ENCODE peak calls at places on chromosomes 11 and 22, in seven cellular contexts. L, W, E, J, P, C and R are unnamed samples.
A peak's percentile ranks its signal among the peaks of the same experiment; 100 is the strongest.

GRCh38 chr11:67404515-67405195 is 772 bp downstream of the TBC1D10C start:
- DNase-seq in P (no peak), E (no peak), L (no peak), J (no peak), W (no peak), C (no peak), R (no peak)

GRCh38 chr11:2949920-2950319 is 20.7 kb upstream of the PHLDA2 start:
- DNase-seq in E (no peak), C (no peak), P (no peak), L (no peak), J (no peak), W (no peak), R (no peak)

GRCh38 chr11:71988050-71988449 is 10.7 kb upstream of the IL18BP start:
- DNase-seq in L (no peak), E (peak; percentile 57), W (no peak), C (peak; percentile 24), J (peak; percentile 60), P (no peak), R (peak; percentile 44)

GRCh38 chr11:14819596-14819995 is 72.4 kb downstream of the CYP2R1 start:
- DNase-seq in W (no peak), L (no peak), E (no peak), J (no peak), P (no peak), C (no peak), R (no peak)

GRCh38 chr22:24894220-24894975 is 52.1 kb downstream of the LHFPL7 start:
- DNase-seq in W (peak; percentile 95), C (peak; percentile 95), J (peak; percentile 99), E (peak; percentile 66), L (peak; percentile 85), P (peak; percentile 89), R (peak; percentile 31)

GRCh38 chr11:121508449-121508848 is 55.7 kb upstream of the SORL1-AS1 start:
- DNase-seq in E (no peak), L (no peak), C (no peak), W (no peak), J (no peak), P (no peak), R (no peak)

GRCh38 chr22:34966980-34967379 is 99.0 kb upstream of the ISX start:
- DNase-seq in C (no peak), L (no peak), P (no peak), E (no peak), W (no peak), J (peak; percentile 1), R (peak; percentile 17)

GRCh38 chr11:57792060-57792541 is 30.5 kb downstream of the CTNND1 start:
- DNase-seq in L (peak; percentile 49), W (peak; percentile 68), J (peak; percentile 39), C (peak; percentile 43), P (no peak), E (no peak), R (no peak)

GRCh38 chr11:8567597-8568198 is 26.3 kb downstream of the STK33 start:
- DNase-seq in C (no peak), P (no peak), W (no peak), L (no peak), J (peak; percentile 27), E (no peak), R (no peak)

GRCh38 chr22:29470159-29470855 is 9.7 kb upstream of the NEFH start:
- DNase-seq in P (peak; percentile 62), C (peak; percentile 37), E (peak; percentile 29), L (peak; percentile 35), J (peak; percentile 68), W (peak; percentile 63), R (no peak)

GRCh38 chr11:115180272-115180671 is 323.9 kb downstream of the CADM1 start:
- DNase-seq in C (no peak), P (no peak), L (no peak), W (no peak), E (no peak), J (no peak), R (no peak)

GRCh38 chr22:24067587-24068376 is 56.7 kb downstream of the CABIN1 start:
- DNase-seq in C (no peak), P (no peak), L (no peak), W (peak; percentile 50), E (no peak), J (no peak), R (no peak)

GRCh38 chr11:12741671-12742216 is 67.5 kb downstream of the TEAD1 start:
- DNase-seq in J (no peak), P (no peak), W (no peak), L (no peak), C (no peak), E (no peak), R (no peak)

DNA sequence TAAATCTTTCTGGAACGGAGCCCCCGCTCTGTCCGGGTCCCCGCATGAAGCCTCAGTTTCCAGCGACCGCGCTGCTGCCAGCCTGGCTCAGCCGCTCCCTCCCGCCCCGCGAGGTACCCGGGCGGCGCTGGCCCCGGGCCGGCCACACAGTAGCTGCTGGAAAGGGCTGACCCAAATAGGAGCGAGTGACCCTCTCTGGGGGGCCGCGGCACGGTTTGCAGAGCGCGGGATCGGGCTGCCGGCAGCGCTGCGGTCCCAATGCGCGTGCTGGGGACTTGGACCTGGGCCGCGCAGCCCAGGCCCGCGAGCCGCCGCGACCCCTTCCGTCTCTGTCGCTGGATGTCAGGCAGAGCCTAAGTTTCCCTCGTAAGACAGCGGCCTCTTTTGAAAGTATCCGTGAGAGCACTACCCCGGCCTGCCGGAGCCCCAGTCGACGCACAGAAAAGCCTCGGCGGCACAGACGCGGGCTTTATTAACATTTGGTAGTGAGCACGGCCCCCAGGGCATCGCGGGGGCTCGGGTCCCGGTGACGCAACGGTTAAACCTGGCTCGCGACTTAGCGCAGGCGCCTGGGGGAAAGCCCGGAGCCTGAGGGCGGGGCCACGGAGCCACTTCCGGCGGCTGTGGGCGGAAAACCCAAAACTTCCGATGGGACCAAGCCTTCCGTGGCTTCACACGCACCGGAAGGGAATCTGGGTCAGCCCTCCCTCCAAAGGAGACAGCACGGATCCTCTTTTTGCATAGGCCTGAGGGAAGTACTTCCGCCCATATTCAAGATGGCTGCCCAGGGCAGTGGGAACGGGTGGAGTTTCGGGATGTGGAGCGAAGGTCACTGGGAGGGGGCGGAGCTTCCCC is 14.9 kb downstream of the BAD start:
- DNase-seq in L (peak; percentile 99), J (peak; percentile 100), E (peak; percentile 98), P (peak; percentile 99), C (peak; percentile 99), W (peak; percentile 98), R (peak; percentile 99)
- TF ChIP-seq CTCF in L (peak; percentile 27), J (no peak), E (peak; percentile 29), P (no peak), C (no peak), W (no peak), R (no peak)

GRCh38 chr22:49673048-49673447 is 154.6 kb downstream of the BRD1 start:
- DNase-seq in E (no peak), L (no peak), C (no peak), W (no peak), J (no peak), P (no peak), R (no peak)

GRCh38 chr22:49672013-49672516 is 155.6 kb downstream of the BRD1 start:
- DNase-seq in E (no peak), W (no peak), C (no peak), P (no peak), L (no peak), J (no peak), R (no peak)

GRCh38 chr22:49671331-49672012 is 156.2 kb downstream of the BRD1 start:
- DNase-seq in J (no peak), L (no peak), P (no peak), E (no peak), C (no peak), W (peak; percentile 3), R (no peak)

GRCh38 chr22:49668402-49668801 is 159.3 kb downstream of the BRD1 start:
- DNase-seq in C (no peak), E (no peak), L (no peak), W (no peak), P (no peak), J (no peak), R (no peak)

DNA sequence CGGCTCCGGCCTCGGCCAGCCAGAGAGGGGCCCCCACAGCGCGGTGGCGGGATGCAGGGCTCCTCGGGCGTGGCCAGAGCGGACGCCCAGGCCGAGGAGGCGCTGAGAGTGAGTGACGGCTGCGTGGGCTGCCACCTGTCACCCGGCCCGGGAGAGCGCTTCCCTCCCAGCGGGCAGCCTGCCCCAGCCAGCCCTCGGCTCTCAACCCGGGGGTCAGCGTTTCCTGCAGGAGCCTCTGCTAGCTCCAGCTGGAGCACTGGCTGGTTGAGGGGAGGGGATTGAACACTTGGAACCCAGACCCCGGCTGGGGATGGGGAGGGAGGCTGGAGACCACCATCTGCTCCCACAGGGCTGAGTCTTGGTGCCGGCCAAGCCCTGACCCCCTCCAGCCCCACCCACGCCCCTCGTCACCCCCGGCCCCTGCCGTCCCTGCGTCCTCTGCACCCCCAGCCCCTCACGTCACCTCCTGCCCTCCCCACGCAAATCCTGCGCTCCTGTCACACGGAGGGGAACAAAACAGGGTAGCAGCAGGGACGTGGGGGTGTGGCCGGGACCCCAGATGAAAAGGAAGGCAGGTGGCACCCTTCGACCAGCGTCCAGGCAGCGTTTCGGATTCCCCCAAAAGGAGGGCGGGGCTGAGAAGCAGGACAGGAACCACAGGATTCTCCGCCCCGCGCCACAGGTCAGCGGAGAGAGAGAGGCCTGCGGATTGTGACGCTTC is 156.9 kb downstream of the BRD1 start:
- DNase-seq in P (no peak), W (peak; percentile 23), E (no peak), L (peak; percentile 11), J (no peak), C (no peak), R (no peak)
- H3K4me3 ChIP-seq in P (no peak overlapping the region), W (peak overlapping the region; percentile 40), E (no peak overlapping the region), L (peak overlapping the region; percentile 55), J (no peak overlapping the region), C (no peak overlapping the region), R (no peak overlapping the region)

GRCh38 chr11:4094348-4095291 is at the start of gene RRM1:
- DNase-seq in P (peak; percentile 93), J (peak; percentile 96), L (peak; percentile 96), C (peak; percentile 96), W (peak; percentile 92), E (peak; percentile 96), R (peak; percentile 77)
- TF ChIP-seq CTCF in P (no peak), J (no peak), L (no peak), C (no peak), W (no peak), E (no peak), R (no peak)

GRCh38 chr11:122979103-122979814 is 2.4 kb downstream of the BSX start:
- DNase-seq in C (no peak), E (no peak), W (no peak), J (no peak), L (no peak), P (no peak), R (no peak)

GRCh38 chr11:122977455-122978302 is 4.0 kb downstream of the BSX start:
- DNase-seq in L (no peak), P (no peak), W (no peak), E (no peak), J (no peak), C (no peak), R (no peak)

GRCh38 chr11:122976734-122977454 is 4.7 kb downstream of the BSX start:
- DNase-seq in P (no peak), L (no peak), W (no peak), C (no peak), J (no peak), E (no peak), R (no peak)

GRCh38 chr11:122978303-122978620 is 3.4 kb downstream of the BSX start:
- DNase-seq in L (no peak), P (no peak), J (no peak), W (no peak), C (no peak), E (no peak), R (no peak)

DNA sequence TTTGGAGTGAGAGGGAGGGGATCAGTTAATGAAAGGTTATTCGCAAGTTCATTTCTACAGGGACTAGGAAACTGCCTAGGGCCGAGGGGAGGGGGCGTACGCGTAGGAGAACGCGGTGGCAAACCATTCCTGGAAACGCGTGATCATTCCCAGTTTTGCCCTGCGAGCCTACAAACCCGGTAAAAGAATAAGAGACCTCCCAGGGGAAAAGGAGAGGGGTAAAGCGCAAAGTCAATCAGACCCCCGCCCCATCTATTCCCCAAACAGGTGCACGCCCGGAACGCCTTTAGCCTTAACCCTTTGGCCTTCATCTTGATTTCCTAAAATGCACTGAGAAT is 5.3 kb downstream of the BSX start:
- DNase-seq in P (no peak), W (no peak), J (no peak), E (no peak), L (no peak), C (no peak), R (no peak)
- H3K4me3 ChIP-seq in P (no peak overlapping the region), W (no peak overlapping the region), J (no peak overlapping the region), E (no peak overlapping the region), L (no peak overlapping the region), C (no peak overlapping the region), R (no peak overlapping the region)